ENCODE peak calls at places on chromosomes 1 and 21, in eight cellular contexts. S is prostate gland; X is breast epithelium; F is right cardiac atrium; K is IMR-90; O is CD8-positive, alpha-beta memory T cell; V is left ventricle myocardium inferior; M is mammary epithelial cell. P is an unnamed sample.

GRCh38 chr1:110242731-110243130 is 32.6 kb downstream of the KCNC4 start:
- DNase-seq in S (no peak), X (no peak), F (no peak), K (no peak), O (no peak), V (no peak), M (no peak), P (no peak)

GRCh38 chr1:231053493-231054162 is 13.6 kb upstream of the FAM89A start:
- DNase-seq in S (peak; percentile 14), X (no peak), F (peak; percentile 49), K (peak; percentile 77), O (no peak), V (no peak), M (no peak), P (peak; percentile 60)

GRCh38 chr1:14742181-14742980 is 143.9 kb downstream of the KAZN start:
- DNase-seq in S (no peak), X (no peak), F (no peak), K (peak; percentile 98), O (no peak), V (no peak), M (peak; percentile 99), P (peak; percentile 94)

GRCh38 chr21:35603471-35603870 is 456.9 kb downstream of the SETD4 start:
- DNase-seq in S (no peak), X (no peak), F (no peak), K (no peak), O (no peak), V (no peak), M (no peak), P (no peak)

GRCh38 chr1:29306471-29307140 is 70.3 kb downstream of the PTPRU start:
- DNase-seq in S (no peak), X (no peak), F (no peak), K (no peak), O (no peak), V (no peak), M (no peak), P (no peak)

GRCh38 chr1:214844319-214844718 is 238.2 kb upstream of the KCNK2 start:
- DNase-seq in S (no peak), X (no peak), F (no peak), K (no peak), O (no peak), V (no peak), M (no peak), P (no peak)

GRCh38 chr1:230191839-230192238 is 124.8 kb downstream of the GALNT2 start:
- DNase-seq in S (no peak), X (no peak), F (no peak), K (no peak), O (no peak), V (no peak), M (no peak), P (peak; percentile 12)

GRCh38 chr1:35637401-35637809 is 3.9 kb downstream of the PSMB2 start:
- DNase-seq in S (no peak), X (no peak), F (no peak), K (peak; percentile 62), O (no peak), V (no peak), M (no peak), P (no peak)

GRCh38 chr21:29671728-29672127 is 268.1 kb downstream of the GRIK1 start:
- DNase-seq in S (no peak), X (no peak), F (no peak), K (no peak), O (no peak), V (no peak), M (no peak), P (no peak)

GRCh38 chr21:34544032-34544496 is 32.1 kb upstream of the KCNE1 start:
- DNase-seq in S (peak; percentile 77), X (peak; percentile 67), F (no peak), K (peak; percentile 75), O (no peak), V (peak; percentile 36), M (peak; percentile 74), P (peak; percentile 88)

GRCh38 chr1:89698020-89698560 is 65.2 kb downstream of the LRRC8C start:
- DNase-seq in S (no peak), X (no peak), F (no peak), K (no peak), O (no peak), V (no peak), M (no peak), P (no peak)

GRCh38 chr1:6580119-6580587 is 359 bp downstream of the ZBTB48 start:
- DNase-seq in S (no peak), X (no peak), F (no peak), K (no peak), O (no peak), V (no peak), M (no peak), P (no peak)

GRCh38 chr1:214838351-214838750 is 235.4 kb downstream of the CENPF start:
- DNase-seq in S (no peak), X (no peak), F (no peak), K (peak; percentile 90), O (no peak), V (no peak), M (no peak), P (no peak)

GRCh38 chr1:192973988-192974387 is 85.2 kb downstream of the UCHL5 start:
- DNase-seq in S (no peak), X (no peak), F (no peak), K (no peak), O (no peak), V (no peak), M (peak; percentile 40), P (no peak)

GRCh38 chr1:68220420-68220819 is 11.9 kb downstream of the WLS start:
- DNase-seq in S (no peak), X (no peak), F (no peak), K (no peak), O (no peak), V (no peak), M (no peak), P (no peak)

GRCh38 chr1:39692152-39693064 is 1.2 kb upstream of the HPCAL4 start:
- DNase-seq in S (no peak), X (no peak), F (peak; percentile 65), K (no peak), O (peak; percentile 61), V (no peak), M (no peak), P (no peak)

GRCh38 chr1:39690225-39690624 is 1.0 kb downstream of the HPCAL4 start:
- DNase-seq in S (no peak), X (no peak), F (no peak), K (no peak), O (no peak), V (no peak), M (no peak), P (no peak)

GRCh38 chr1:39690943-39691382 is 270 bp downstream of the HPCAL4 start:
- DNase-seq in S (no peak), X (no peak), F (no peak), K (no peak), O (no peak), V (no peak), M (no peak), P (no peak)

GRCh38 chr1:39689635-39690034 is 1.6 kb downstream of the HPCAL4 start:
- DNase-seq in S (no peak), X (no peak), F (no peak), K (no peak), O (no peak), V (no peak), M (no peak), P (no peak)

GRCh38 chr1:39691383-39692151 is at the start of gene HPCAL4:
- DNase-seq in S (peak; percentile 87), X (peak; percentile 81), F (peak; percentile 95), K (peak; percentile 46), O (peak; percentile 92), V (peak; percentile 87), M (peak; percentile 79), P (peak; percentile 89)
- H3K27me3 ChIP-seq in S (no peaks in the 10 kb centered on the region), X (peaks cover 34% of the 10 kb centered on the region), F (no peaks in the 10 kb centered on the region), K (peaks cover 85% of the 10 kb centered on the region), O (peaks cover 17% of the 10 kb centered on the region), V (peaks cover 92% of the 10 kb centered on the region), M (peaks cover 7% of the 10 kb centered on the region), P (peaks cover 69% of the 10 kb centered on the region)

GRCh38 chr1:48472747-48473146 is 743 bp upstream of the SPATA6 start:
- DNase-seq in S (no peak), X (no peak), F (no peak), K (no peak), O (no peak), V (no peak), M (no peak), P (no peak)
- H3K27ac ChIP-seq in S (peak overlapping the region; percentile 89), X (peak overlapping the region; percentile 97), F (peak overlapping the region; percentile 87), K (peak overlapping the region; percentile 84), O (no peak overlapping the region), V (peak overlapping the region; percentile 90), M (peak overlapping the region; percentile 75), P (no peak overlapping the region)

GRCh38 chr1:209785592-209785991 is 1.2 kb upstream of the C1orf74 start:
- DNase-seq in S (peak; percentile 59), X (no peak), F (no peak), K (no peak), O (no peak), V (no peak), M (no peak), P (no peak)
- H3K4me1 ChIP-seq in S (peaks cover 30% of the 10 kb centered on the region), X (peaks cover 17% of the 10 kb centered on the region), F (peaks cover 6% of the 10 kb centered on the region), K (no peaks in the 10 kb centered on the region), O (peaks cover 20% of the 10 kb centered on the region), V (peaks cover 71% of the 10 kb centered on the region), M (peaks cover 24% of the 10 kb centered on the region), P (peaks cover 11% of the 10 kb centered on the region)

GRCh38 chr1:148367596-148367995 is 115.5 kb downstream of the PPIAL4G start:
- DNase-seq in S (no peak), X (no peak), F (no peak), K (no peak), O (no peak), V (no peak), M (no peak), P (no peak)

GRCh38 chr1:148357037-148357436 is 126.1 kb downstream of the PPIAL4G start:
- DNase-seq in S (no peak), X (no peak), F (no peak), K (no peak), O (no peak), V (no peak), M (no peak), P (no peak)

GRCh38 chr1:148362930-148363810 is 119.9 kb downstream of the PPIAL4G start:
- DNase-seq in S (no peak), X (no peak), F (no peak), K (no peak), O (no peak), V (no peak), M (peak; percentile 67), P (no peak)

GRCh38 chr1:148362141-148362929 is 120.8 kb downstream of the PPIAL4G start:
- DNase-seq in S (no peak), X (peak; percentile 40), F (peak; percentile 43), K (peak; percentile 16), O (no peak), V (no peak), M (peak; percentile 64), P (no peak)
- H3K27me3 ChIP-seq in S (no peaks in the 10 kb centered on the region), X (peaks cover 3% of the 10 kb centered on the region), F (no peaks in the 10 kb centered on the region), K (peaks cover 9% of the 10 kb centered on the region), O (no peaks in the 10 kb centered on the region), V (peaks cover 93% of the 10 kb centered on the region), M (no peaks in the 10 kb centered on the region), P (no peaks in the 10 kb centered on the region)